ENCODE peak calls at places on chromosome 12, in five cellular contexts. D, C, M, W and T are unnamed samples.

GRCh38 chr12:89653-90052 is 23.1 kb downstream of the IQSEC3 start:
- DNase-seq in D (no peak), C (no peak), M (no peak), W (no peak), T (no peak)

GRCh38 chr12:124764451-124764850 is 99.2 kb downstream of the SCARB1 start:
- DNase-seq in D (no peak), C (no peak), M (peak), W (peak), T (no peak)

GRCh38 chr12:108842364-108842763 is 15.0 kb downstream of the SSH1 start:
- DNase-seq in D (no peak), C (no peak), M (no peak), W (no peak), T (no peak)

GRCh38 chr12:1907652-1908611 is 10.5 kb downstream of the CACNA2D4 start:
- DNase-seq in D (no peak), C (no peak), M (no peak), W (peak), T (peak)

GRCh38 chr12:2358986-2359658 is 306.3 kb downstream of the CACNA1C start:
- DNase-seq in D (no peak), C (no peak), M (no peak), W (no peak), T (no peak)

GRCh38 chr12:30748150-30748549 is 6.6 kb downstream of the CAPRIN2 start:
- DNase-seq in D (no peak), C (no peak), M (no peak), W (no peak), T (no peak)

GRCh38 chr12:65756956-65757511 is 67.2 kb upstream of the HMGA2 start:
- DNase-seq in D (no peak), C (no peak), M (no peak), W (no peak), T (no peak)

GRCh38 chr12:24759155-24759554 is 189.7 kb downstream of the BCAT1 start:
- DNase-seq in D (no peak), C (no peak), M (peak), W (no peak), T (no peak)

GRCh38 chr12:13887774-13888388 is 93.5 kb downstream of the GRIN2B start:
- DNase-seq in D (no peak), C (no peak), M (no peak), W (peak), T (no peak)

GRCh38 chr12:57456145-57456700 is 1.1 kb downstream of the INHBE start:
- DNase-seq in D (peak), C (no peak), M (peak), W (no peak), T (peak)

GRCh38 chr12:10563966-10564365 is 49.4 kb downstream of the MAGOHB start:
- DNase-seq in D (no peak), C (no peak), M (no peak), W (no peak), T (no peak)

GRCh38 chr12:121668750-121669524 is 517 bp downstream of the MORN3 start:
- DNase-seq in D (peak), C (no peak), M (peak), W (no peak), T (peak)

GRCh38 chr12:15322164-15323054 is at the start of gene PTPRO:
- DNase-seq in D (peak), C (peak), M (no peak), W (no peak), T (peak)

GRCh38 chr12:121121805-121122204 is 10.9 kb upstream of the P2RX7 start:
- DNase-seq in D (no peak), C (no peak), M (no peak), W (no peak), T (no peak)

GRCh38 chr12:112178796-112179195 is 53.4 kb downstream of the TRAFD1 start:
- DNase-seq in D (no peak), C (no peak), M (no peak), W (no peak), T (no peak)

GRCh38 chr12:93751864-93752610 is 74.9 kb downstream of the CRADD start:
- DNase-seq in D (no peak), C (no peak), M (peak), W (no peak), T (no peak)

GRCh38 chr12:62468394-62468793 is 1.8 kb downstream of the MON2 start:
- DNase-seq in D (no peak), C (no peak), M (no peak), W (no peak), T (no peak)

GRCh38 chr12:78697817-78698415 is 166.7 kb upstream of the SYT1 start:
- DNase-seq in D (no peak), C (no peak), M (no peak), W (no peak), T (no peak)

GRCh38 chr12:77122236-77122635 is 56.9 kb upstream of the E2F7 start:
- DNase-seq in D (no peak), C (no peak), M (peak), W (peak), T (no peak)

GRCh38 chr12:104682790-104683279 is 226.1 kb downstream of the CHST11 start:
- DNase-seq in D (no peak), C (no peak), M (no peak), W (no peak), T (no peak)

GRCh38 chr12:54164402-54165145 is 24.2 kb downstream of the SMUG1 start:
- DNase-seq in D (no peak), C (no peak), M (no peak), W (no peak), T (peak)

GRCh38 chr12:80400591-80400991 is 43.4 kb upstream of the PTPRQ start:
- DNase-seq in D (no peak), C (no peak), M (no peak), W (no peak), T (peak)

GRCh38 chr12:92002673-92003382 is 142.8 kb downstream of the BTG1 start:
- DNase-seq in D (no peak), C (no peak), M (peak), W (peak), T (no peak)

GRCh38 chr12:71431991-71432390 is 7.6 kb upstream of the LGR5 start:
- DNase-seq in D (no peak), C (no peak), M (no peak), W (no peak), T (no peak)

GRCh38 chr12:85237320-85237719 is 42.7 kb upstream of the ALX1 start:
- DNase-seq in D (no peak), C (no peak), M (peak), W (no peak), T (no peak)

GRCh38 chr12:73798523-73798922 is 739.1 kb upstream of the ATXN7L3B start:
- DNase-seq in D (no peak), C (no peak), M (peak), W (no peak), T (no peak)

GRCh38 chr12:6699259-6699988 is 1.2 kb downstream of the PIANP start:
- DNase-seq in D (no peak), C (no peak), M (no peak), W (no peak), T (no peak)

GRCh38 chr12:110277705-110278104 is 3.3 kb upstream of the ATP2A2 start:
- DNase-seq in D (no peak), C (no peak), M (no peak), W (no peak), T (no peak)

GRCh38 chr12:104520242-104520900 is 63.6 kb downstream of the CHST11 start:
- DNase-seq in D (no peak), C (no peak), M (peak), W (no peak), T (no peak)

GRCh38 chr12:102344691-102345090 is 135.7 kb downstream of the IGF1 start:
- DNase-seq in D (no peak), C (no peak), M (no peak), W (no peak), T (no peak)

DNA sequence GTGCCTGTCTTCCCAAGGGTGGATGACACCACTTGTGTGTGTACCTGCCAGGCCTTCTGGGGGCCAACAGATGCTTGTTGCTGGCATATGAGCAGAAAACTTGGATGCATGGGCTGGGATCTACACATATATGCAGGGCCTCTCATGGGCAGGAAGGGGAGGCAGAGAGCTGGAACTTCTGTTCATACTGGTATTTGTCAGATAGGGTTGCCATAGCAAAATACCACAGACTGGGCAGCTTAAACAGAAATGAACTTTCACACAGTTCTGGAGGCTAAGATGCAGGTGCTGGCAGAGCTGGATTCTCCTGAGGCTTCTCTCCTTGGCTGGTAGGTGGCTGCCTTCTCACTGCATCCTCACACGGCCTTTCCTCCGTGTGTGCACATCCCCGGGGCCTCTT is 121.8 kb downstream of the SUDS3 start:
- DNase-seq in D (no peak), C (no peak), M (no peak), W (peak), T (no peak)
- H2BK12ac ChIP-seq in D (no peak), C (no peak), M (no peak), W (no peak), T (no peak)

GRCh38 chr12:96397756-96398421 is 2.4 kb downstream of the CDK17 start:
- DNase-seq in D (no peak), C (no peak), M (no peak), W (no peak), T (no peak)
- H2BK5ac ChIP-seq in D (no peak), C (no peak), M (no peak), W (no peak), T (no peak)

GRCh38 chr12:131962069-131962468 is 12.3 kb downstream of the EP400 start:
- DNase-seq in D (no peak), C (no peak), M (no peak), W (no peak), T (no peak)
- H2BK12ac ChIP-seq in D (no peak), C (no peak), M (no peak), W (no peak), T (no peak)

GRCh38 chr12:12553208-12553785 is 9.4 kb downstream of the DUSP16 start:
- DNase-seq in D (no peak), C (no peak), M (no peak), W (no peak), T (no peak)

GRCh38 chr12:12550277-12550676 is 12.4 kb downstream of the DUSP16 start:
- DNase-seq in D (no peak), C (no peak), M (no peak), W (no peak), T (no peak)

GRCh38 chr12:12548713-12549112 is 13.9 kb downstream of the DUSP16 start:
- DNase-seq in D (no peak), C (no peak), M (no peak), W (no peak), T (no peak)

GRCh38 chr12:12549426-12549825 is 13.2 kb downstream of the DUSP16 start:
- DNase-seq in D (no peak), C (no peak), M (no peak), W (no peak), T (no peak)

GRCh38 chr12:12551115-12551514 is 11.5 kb downstream of the DUSP16 start:
- DNase-seq in D (no peak), C (no peak), M (no peak), W (no peak), T (no peak)
- H2BK5ac ChIP-seq in D (no peak), C (no peak), M (no peak), W (no peak), T (no peak)

DNA sequence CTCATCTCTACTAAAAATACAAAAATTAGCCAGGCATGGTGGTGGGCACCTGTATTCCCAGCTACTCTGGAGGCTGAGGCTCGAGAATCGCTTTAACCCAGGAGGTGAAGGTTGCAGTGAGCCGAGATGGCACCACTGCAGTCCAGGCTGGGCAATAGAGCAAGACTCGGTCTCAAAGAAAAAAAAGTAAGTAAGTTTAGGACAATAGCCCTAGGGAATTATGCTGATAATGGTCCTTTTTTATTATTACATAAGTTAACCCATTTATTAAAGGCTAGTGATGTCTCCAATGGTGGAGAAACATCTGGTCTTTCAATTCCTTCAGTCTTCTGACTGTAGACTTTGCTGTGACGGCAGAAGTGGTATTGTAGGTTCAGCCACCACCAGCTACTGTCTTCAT is 27.4 kb downstream of the DDX47 start:
- DNase-seq in D (no peak), C (no peak), M (no peak), W (no peak), T (no peak)
- H2BK12ac ChIP-seq in D (no peak), C (no peak), M (no peak), W (no peak), T (no peak)

DNA sequence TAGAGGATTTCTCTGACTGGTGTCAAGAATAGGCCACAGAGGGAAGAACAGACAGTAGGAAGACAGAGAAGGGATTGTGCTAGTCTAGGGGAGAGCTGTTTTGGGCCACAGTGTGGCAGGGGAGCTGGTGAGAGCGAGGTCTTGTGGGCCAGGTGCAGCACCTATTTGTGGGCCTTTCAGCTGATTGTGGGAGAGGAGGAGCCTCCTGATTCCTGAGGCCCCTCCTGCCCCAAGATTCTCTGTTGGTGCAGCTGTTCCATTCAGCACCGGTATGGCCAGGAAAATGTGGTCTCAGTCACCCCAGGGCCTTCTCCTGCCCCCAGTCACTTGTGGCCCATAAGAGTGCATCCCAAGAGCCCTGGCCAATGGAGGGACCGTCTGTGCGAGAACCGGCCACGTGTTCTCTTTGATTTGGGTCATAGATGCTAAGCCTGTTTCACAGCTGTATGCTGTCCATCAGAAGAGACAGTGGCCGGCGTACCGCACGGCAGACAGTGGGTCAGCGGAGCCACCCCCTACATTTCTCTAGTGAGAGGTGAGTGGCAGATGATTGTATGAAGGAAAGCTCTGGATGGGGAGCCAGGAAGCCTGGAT is 27.7 kb downstream of the TPCN1 start:
- DNase-seq in D (no peak), C (no peak), M (no peak), W (no peak), T (no peak)
- H2BK5ac ChIP-seq in D (no peak), C (peak), M (no peak), W (no peak), T (no peak)

GRCh38 chr12:27474344-27474743 is 27.8 kb downstream of the SMCO2 start:
- DNase-seq in D (no peak), C (no peak), M (peak), W (no peak), T (no peak)

GRCh38 chr12:27477049-27477448 is 30.5 kb downstream of the SMCO2 start:
- DNase-seq in D (no peak), C (no peak), M (no peak), W (no peak), T (no peak)

GRCh38 chr12:27478949-27479348 is 32.4 kb downstream of the SMCO2 start:
- DNase-seq in D (no peak), C (no peak), M (no peak), W (no peak), T (no peak)

GRCh38 chr12:27480031-27480430 is 33.5 kb downstream of the SMCO2 start:
- DNase-seq in D (no peak), C (no peak), M (no peak), W (no peak), T (no peak)
- H2BK12ac ChIP-seq in D (no peak), C (no peak), M (no peak), W (no peak), T (no peak)

GRCh38 chr12:53097564-53098353 is at the start of gene IGFBP6:
- DNase-seq in D (peak), C (no peak), M (peak), W (no peak), T (peak)
- H2BK5ac ChIP-seq in D (no peak), C (peak), M (peak), W (no peak), T (no peak)

GRCh38 chr12:87369161-87369560 is 660.0 kb downstream of the C12orf50 start:
- DNase-seq in D (no peak), C (no peak), M (no peak), W (no peak), T (no peak)

GRCh38 chr12:87365423-87365822 is 663.8 kb downstream of the C12orf50 start:
- DNase-seq in D (peak), C (no peak), M (no peak), W (no peak), T (no peak)

GRCh38 chr12:87368259-87368658 is 660.9 kb downstream of the C12orf50 start:
- DNase-seq in D (no peak), C (no peak), M (no peak), W (no peak), T (no peak)

GRCh38 chr12:87363497-87364084 is 665.6 kb downstream of the C12orf50 start:
- DNase-seq in D (no peak), C (no peak), M (no peak), W (no peak), T (no peak)
- H2BK12ac ChIP-seq in D (no peak), C (no peak), M (no peak), W (no peak), T (no peak)

GRCh38 chr12:58566599-58566998 is 353.7 kb downstream of the LRIG3 start:
- DNase-seq in D (no peak), C (no peak), M (peak), W (no peak), T (no peak)
- H2BK5ac ChIP-seq in D (no peak), C (no peak), M (no peak), W (no peak), T (no peak)